ENCODE peak calls at places on chromosome 3, in six cellular contexts. S is natural killer cell, Y is bronchial epithelial cell, M is GM12865, B is B cell, Z is A673. V is an unnamed sample.

GRCh38 chr3:191721390-191721801 is 260.4 kb downstream of the PYDC2 start:
- DNase-seq in S (no peak), Y (no peak), M (no peak), B (no peak), Z (no peak), V (no peak)

GRCh38 chr3:79032686-79033318 is 735.0 kb downstream of the ROBO1 start:
- DNase-seq in S (no peak), Y (peak), M (peak), B (no peak), Z (peak), V (no peak)

GRCh38 chr3:129560931-129561594 is 18.1 kb downstream of the H1-8 start:
- DNase-seq in S (no peak), Y (no peak), M (no peak), B (no peak), Z (no peak), V (no peak)

GRCh38 chr3:105130911-105131310 is 235.8 kb upstream of the ALCAM start:
- DNase-seq in S (no peak), Y (no peak), M (no peak), B (no peak), Z (no peak), V (no peak)

GRCh38 chr3:120344349-120344748 is 4.8 kb downstream of the LRRC58 start:
- DNase-seq in S (no peak), Y (no peak), M (peak), B (no peak), Z (no peak), V (peak)

GRCh38 chr3:122903171-122903570 is 108.3 kb downstream of the SLC49A4 start:
- DNase-seq in S (no peak), Y (no peak), M (no peak), B (no peak), Z (no peak), V (no peak)

GRCh38 chr3:85360742-85361387 is 402.1 kb downstream of the CADM2 start:
- DNase-seq in S (no peak), Y (peak), M (peak), B (no peak), Z (peak), V (peak)

GRCh38 chr3:40524222-40524570 is 564 bp upstream of the ZNF621 start:
- DNase-seq in S (no peak), Y (no peak), M (no peak), B (no peak), Z (no peak), V (no peak)

GRCh38 chr3:147930417-147930816 is 521.3 kb downstream of the ZIC1 start:
- DNase-seq in S (no peak), Y (peak), M (no peak), B (no peak), Z (peak), V (no peak)

GRCh38 chr3:111636506-111636905 is 41.4 kb upstream of the ZBED2 start:
- DNase-seq in S (no peak), Y (no peak), M (no peak), B (no peak), Z (no peak), V (no peak)

DNA sequence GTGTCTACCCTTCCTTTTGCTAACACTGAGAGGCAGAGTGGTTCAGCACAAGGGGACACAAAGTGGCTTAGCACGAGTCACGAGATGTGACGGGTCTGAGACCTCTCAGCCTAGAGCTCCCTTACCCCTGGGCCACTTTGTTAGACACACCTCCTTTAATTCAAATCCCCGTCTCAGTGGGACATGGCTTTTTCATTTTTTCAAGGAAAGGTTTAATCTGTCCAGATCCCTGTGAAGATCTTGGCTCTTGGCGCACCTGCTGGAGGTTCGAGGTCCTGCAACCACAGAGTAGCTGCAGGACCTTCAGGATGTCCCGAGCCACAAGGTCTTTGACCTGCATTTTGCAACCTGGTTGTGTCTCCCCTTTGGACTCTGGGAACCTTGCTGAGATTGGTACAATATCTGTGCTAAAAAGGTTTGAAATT is 52.0 kb downstream of the LPP start:
- DNase-seq in S (no peak), Y (no peak), M (peak), B (no peak), Z (no peak), V (no peak)
- TF ChIP-seq CTCF in S (no peak), Y (peak), M (peak), B (no peak), Z (peak), V (no peak)

GRCh38 chr3:13656584-13657301 is 107.8 kb downstream of the FBLN2 start:
- DNase-seq in S (no peak), Y (no peak), M (no peak), B (no peak), Z (no peak), V (no peak)
- TF ChIP-seq CTCF in S (no peak), Y (peak), M (no peak), B (no peak), Z (no peak), V (no peak)

DNA sequence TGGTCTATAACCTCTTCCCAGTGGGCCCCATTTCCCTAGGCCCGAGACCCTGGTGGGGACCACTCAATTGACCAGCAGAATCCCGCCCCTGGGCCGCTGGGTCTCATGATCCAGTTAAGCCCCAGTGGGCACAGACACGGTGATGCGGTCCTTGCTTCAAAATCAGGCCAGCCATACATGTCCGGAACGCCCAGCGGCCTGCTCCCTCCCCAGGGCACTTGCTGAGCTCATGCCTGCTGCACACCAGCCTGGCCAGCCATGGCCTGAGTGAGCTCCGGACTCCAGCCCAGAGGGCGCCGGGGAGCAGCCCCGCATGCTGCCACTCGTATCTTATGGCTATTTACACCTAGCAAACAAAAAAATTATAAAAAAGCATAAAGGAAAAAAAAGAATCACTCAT is 34.4 kb upstream of the IQSEC1 start:
- DNase-seq in S (no peak), Y (no peak), M (no peak), B (peak), Z (no peak), V (no peak)
- TF ChIP-seq CTCF in S (no peak), Y (no peak), M (no peak), B (no peak), Z (no peak), V (no peak)

DNA sequence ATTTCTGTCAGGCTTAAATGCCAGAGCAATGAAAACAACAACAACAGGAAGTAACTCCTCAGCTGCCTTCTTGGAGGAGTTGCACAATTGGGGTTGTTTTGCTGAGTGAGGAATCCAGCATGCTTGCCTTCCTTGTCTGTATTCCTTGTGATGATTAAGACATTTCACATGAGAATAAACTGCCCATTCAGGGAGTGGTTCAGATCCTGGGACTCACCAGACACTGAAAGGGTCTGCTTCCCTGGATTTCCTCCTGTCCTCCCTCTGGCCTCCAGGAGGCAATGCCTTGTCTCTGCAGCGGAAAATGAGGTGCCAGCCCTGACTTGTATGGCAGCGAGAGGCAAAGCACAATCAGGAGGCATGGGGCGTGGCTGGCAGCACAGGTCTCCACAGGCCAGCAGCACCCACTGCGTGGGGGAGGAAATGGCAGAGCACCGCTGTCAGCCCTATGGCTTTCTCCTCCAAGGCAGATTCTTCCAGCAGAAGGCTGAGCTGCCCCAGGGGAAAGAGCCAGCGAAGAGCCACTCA is 41.5 kb downstream of the RBP2 start:
- DNase-seq in S (no peak), Y (peak), M (no peak), B (no peak), Z (no peak), V (no peak)
- TF ChIP-seq CTCF in S (no peak), Y (peak), M (no peak), B (no peak), Z (no peak), V (no peak)

GRCh38 chr3:151290673-151291072 is 12.3 kb upstream of the P2RY14 start:
- DNase-seq in S (no peak), Y (peak), M (peak), B (no peak), Z (peak), V (peak)
- TF ChIP-seq CTCF in S (no peak), Y (peak), M (peak), B (peak), Z (peak), V (peak)

GRCh38 chr3:172782235-172782634 is 31.7 kb downstream of the ECT2 start:
- DNase-seq in S (no peak), Y (no peak), M (no peak), B (no peak), Z (peak), V (no peak)
- TF ChIP-seq CTCF in S (no peak), Y (no peak), M (no peak), B (no peak), Z (no peak), V (no peak)